ENCODE peak calls at places on chromosome 17, in seven cellular contexts. W is SK-N-SH, Q is GM12892, N is GM12891, Y is K562, H is H1, D is GM12878. P is an unnamed sample.

GRCh38 chr17:29579866-29580771 is 9.3 kb downstream of the GIT1 start:
- DNase-seq in W (peak; percentile 96), Q (peak; percentile 97), N (peak; percentile 96), Y (peak; percentile 80), H (no peak), D (no peak), P (peak; percentile 64)

GRCh38 chr17:58691701-58692238 is at the start of gene TEX14:
- DNase-seq in W (no peak), Q (no peak), N (no peak), Y (no peak), H (no peak), D (no peak), P (no peak)

GRCh38 chr17:69500911-69501429 is 86.5 kb downstream of the MAP2K6 start:
- DNase-seq in W (no peak), Q (no peak), N (no peak), Y (no peak), H (no peak), D (no peak), P (no peak)

GRCh38 chr17:48510381-48510760 is 20.4 kb downstream of the HOXB1 start:
- DNase-seq in W (no peak), Q (no peak), N (no peak), Y (no peak), H (no peak), D (no peak), P (no peak)

GRCh38 chr17:36600936-36601302 is 464 bp upstream of the MRM1 start:
- DNase-seq in W (no peak), Q (no peak), N (no peak), Y (no peak), H (no peak), D (no peak), P (no peak)

GRCh38 chr17:40555296-40556190 is 9.7 kb downstream of the CCR7 start:
- DNase-seq in W (no peak), Q (no peak), N (no peak), Y (no peak), H (no peak), D (no peak), P (no peak)

GRCh38 chr17:36024440-36024839 is 6.7 kb upstream of the CCL23 start:
- DNase-seq in W (no peak), Q (no peak), N (no peak), Y (no peak), H (no peak), D (no peak), P (no peak)

GRCh38 chr17:49984283-49984682 is 10.7 kb downstream of the DLX3 start:
- DNase-seq in W (peak; percentile 22), Q (no peak), N (no peak), Y (no peak), H (no peak), D (no peak), P (no peak)

GRCh38 chr17:36674278-36674650 is 72.9 kb downstream of the MRM1 start:
- DNase-seq in W (no peak), Q (no peak), N (no peak), Y (no peak), H (no peak), D (no peak), P (no peak)

GRCh38 chr17:32870969-32871368 is 6.0 kb downstream of the MYO1D start:
- DNase-seq in W (no peak), Q (no peak), N (no peak), Y (no peak), H (no peak), D (no peak), P (no peak)
- TF ChIP-seq TAF1 in W (no peak), Q (no peak), N (no peak), Y (no peak), H (no peak), D (no peak), P (no peak)

DNA sequence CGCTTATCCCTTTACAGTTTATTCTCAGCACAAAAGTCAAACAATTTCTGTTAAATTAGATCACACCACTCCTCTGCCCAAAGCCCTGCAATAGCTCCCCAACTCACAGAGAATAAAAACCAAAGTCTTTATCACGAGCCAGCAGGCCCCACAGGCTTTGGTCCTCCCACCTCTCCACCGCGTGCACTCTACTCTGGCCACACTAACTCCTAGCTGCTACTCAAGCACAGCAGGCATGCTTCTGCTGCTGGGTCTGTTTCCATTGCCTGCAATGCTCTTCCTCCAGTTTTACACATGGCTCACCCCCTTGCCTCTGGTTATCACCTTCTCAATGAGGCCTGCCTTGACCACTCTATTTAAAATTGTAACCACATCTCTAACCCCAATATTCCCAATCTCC is 27.6 kb downstream of the HELZ start:
- DNase-seq in W (no peak), Q (no peak), N (no peak), Y (peak; percentile 86), H (no peak), D (no peak), P (no peak)
- TF ChIP-seq TAF1 in W (no peak), Q (no peak), N (no peak), Y (no peak), H (no peak), D (no peak), P (no peak)

GRCh38 chr17:51153210-51154072 is at the start of gene NME1:
- DNase-seq in W (peak; percentile 96), Q (peak; percentile 80), N (peak; percentile 88), Y (peak; percentile 99), H (peak; percentile 97), D (peak; percentile 99), P (peak; percentile 100)

GRCh38 chr17:51150932-51151331 is 2.4 kb upstream of the NME1 start:
- DNase-seq in W (no peak), Q (no peak), N (no peak), Y (no peak), H (no peak), D (no peak), P (no peak)

GRCh38 chr17:51152766-51153209 is 571 bp upstream of the NME1 start:
- DNase-seq in W (peak; percentile 67), Q (no peak), N (no peak), Y (no peak), H (no peak), D (no peak), P (peak; percentile 27)

GRCh38 chr17:51155416-51155815 is 2.1 kb downstream of the NME1 start:
- DNase-seq in W (no peak), Q (no peak), N (no peak), Y (no peak), H (no peak), D (no peak), P (no peak)

GRCh38 chr17:51154176-51154575 is 817 bp downstream of the NME1 start:
- DNase-seq in W (peak; percentile 34), Q (no peak), N (no peak), Y (peak; percentile 52), H (no peak), D (no peak), P (no peak)
- TF ChIP-seq TAF1 in W (no peak), Q (no peak), N (no peak), Y (no peak), H (no peak), D (no peak), P (no peak)

GRCh38 chr17:76478097-76478496 is 10.7 kb downstream of the AANAT start:
- DNase-seq in W (no peak), Q (no peak), N (no peak), Y (no peak), H (no peak), D (no peak), P (no peak)

GRCh38 chr17:76479515-76480048 is 12.2 kb downstream of the AANAT start:
- DNase-seq in W (no peak), Q (no peak), N (no peak), Y (no peak), H (no peak), D (no peak), P (no peak)

GRCh38 chr17:76477576-76477975 is 10.2 kb downstream of the AANAT start:
- DNase-seq in W (no peak), Q (no peak), N (no peak), Y (no peak), H (no peak), D (no peak), P (no peak)

GRCh38 chr17:76480676-76481075 is 13.3 kb downstream of the AANAT start:
- DNase-seq in W (no peak), Q (no peak), N (no peak), Y (no peak), H (no peak), D (no peak), P (no peak)

DNA sequence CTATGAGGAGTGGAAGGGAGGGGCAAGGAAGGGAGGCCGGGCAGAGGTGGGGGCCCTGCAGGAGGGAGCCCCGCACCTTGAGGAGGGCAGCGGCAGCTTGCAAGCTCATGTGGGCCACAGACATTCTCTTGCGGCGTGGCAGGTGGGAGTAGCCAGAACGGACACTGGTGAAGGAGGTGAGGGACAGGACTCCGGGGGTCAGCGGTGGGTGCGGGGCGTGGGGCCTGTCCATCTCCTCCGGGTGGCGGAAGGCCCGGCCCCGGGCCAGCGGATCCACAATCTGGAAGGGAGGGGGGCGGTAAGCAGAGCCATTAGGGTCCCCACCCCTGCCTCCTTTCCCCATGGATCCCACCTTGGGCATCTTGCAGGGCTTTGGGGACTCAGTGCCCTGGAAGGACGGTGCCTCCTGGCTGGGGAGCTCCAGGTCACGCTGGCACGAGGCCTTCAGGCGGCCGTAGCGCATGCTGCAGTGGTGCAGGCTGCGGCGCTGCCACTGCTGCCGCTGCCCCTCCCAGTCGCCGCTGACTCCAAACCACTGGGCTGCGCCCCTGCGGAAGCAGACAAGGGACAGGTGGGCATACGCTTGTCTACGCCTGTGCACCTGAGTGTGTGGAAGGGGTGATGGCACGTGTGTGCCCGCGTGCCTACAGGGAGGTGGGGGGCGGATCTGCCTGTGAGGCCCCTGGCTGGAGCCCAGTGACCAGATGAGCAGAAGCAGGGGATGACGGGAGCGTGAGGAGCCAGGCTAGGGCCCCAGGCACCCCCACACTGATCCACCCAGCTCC is 11.5 kb downstream of the AANAT start:
- DNase-seq in W (no peak), Q (no peak), N (no peak), Y (no peak), H (no peak), D (no peak), P (no peak)
- TF ChIP-seq TAF1 in W (no peak), Q (no peak), N (no peak), Y (no peak), H (no peak), D (no peak), P (no peak)

GRCh38 chr17:38890410-38890746 is 20.5 kb downstream of the LASP1 start:
- DNase-seq in W (no peak), Q (no peak), N (no peak), Y (no peak), H (no peak), D (no peak), P (no peak)
- TF ChIP-seq TAF1 in W (no peak), Q (no peak), N (no peak), Y (no peak), H (no peak), D (no peak), P (no peak)

DNA sequence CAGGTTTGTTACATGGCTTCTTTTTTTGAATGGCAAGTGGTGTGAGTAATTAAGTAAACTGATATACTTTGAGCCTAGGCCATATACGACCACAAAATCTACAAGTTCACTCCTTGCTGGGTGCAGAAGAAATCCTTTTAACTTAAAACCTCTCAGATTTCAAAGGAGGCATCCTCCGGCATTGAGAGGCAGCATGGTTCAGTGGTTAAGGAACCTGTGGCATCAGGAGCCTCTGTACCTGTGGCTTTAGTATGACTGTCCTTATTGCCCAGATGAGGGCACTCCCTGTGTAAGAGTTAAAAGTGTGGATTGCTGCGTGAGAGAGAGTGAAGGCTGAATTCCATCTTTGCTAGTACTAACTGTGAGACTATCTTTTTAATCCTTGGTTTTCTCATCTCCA is 3.3 kb downstream of the NLRP1 start:
- DNase-seq in W (no peak), Q (no peak), N (no peak), Y (no peak), H (no peak), D (no peak), P (no peak)
- TF ChIP-seq TAF1 in W (no peak), Q (no peak), N (no peak), Y (no peak), H (no peak), D (no peak), P (no peak)

GRCh38 chr17:78935419-78936323 is 10.5 kb upstream of the TIMP2 start:
- DNase-seq in W (peak; percentile 97), Q (no peak), N (no peak), Y (peak; percentile 23), H (no peak), D (no peak), P (no peak)
- TF ChIP-seq TAF1 in W (peak; percentile 49), Q (no peak), N (no peak), Y (no peak), H (no peak), D (no peak), P (no peak)

P was measured in HepG2.